ENCODE peak calls at places on chromosome 3, in six cellular contexts. A, M, W, U, K and Z are unnamed samples.

GRCh38 chr3:171001957-171002694 is 24.4 kb downstream of the SLC2A2 start:
- DNase-seq in A (peak; percentile 13), M (peak; percentile 100), W (no peak), U (no peak), K (no peak), Z (no peak)

GRCh38 chr3:126127452-126127851 is 43.5 kb upstream of the SLC41A3 start:
- DNase-seq in A (no peak), M (no peak), W (no peak), U (no peak), K (peak; percentile 29), Z (no peak)

GRCh38 chr3:196563721-196564225 is 4.6 kb downstream of the WDR53 start:
- DNase-seq in A (no peak), M (no peak), W (peak; percentile 57), U (peak; percentile 47), K (no peak), Z (no peak)

GRCh38 chr3:123096126-123096525 is 29.3 kb downstream of the PDIA5 start:
- DNase-seq in A (no peak), M (no peak), W (no peak), U (no peak), K (no peak), Z (no peak)

GRCh38 chr3:12780776-12781175 is 15.7 kb upstream of the CAND2 start:
- DNase-seq in A (no peak), M (no peak), W (no peak), U (no peak), K (no peak), Z (no peak)

GRCh38 chr3:49803464-49804140 is 541 bp downstream of the INKA1 start:
- DNase-seq in A (no peak), M (no peak), W (peak; percentile 80), U (no peak), K (no peak), Z (no peak)

GRCh38 chr3:7015683-7016440 is 154.9 kb downstream of the GRM7 start:
- DNase-seq in A (no peak), M (no peak), W (no peak), U (peak; percentile 6), K (no peak), Z (no peak)

GRCh38 chr3:157618075-157618760 is 115.0 kb upstream of the VEPH1 start:
- DNase-seq in A (peak; percentile 12), M (peak; percentile 41), W (peak; percentile 70), U (peak; percentile 61), K (no peak), Z (peak; percentile 42)

GRCh38 chr3:129567932-129568331 is 25.0 kb downstream of the H1-8 start:
- DNase-seq in A (no peak), M (no peak), W (no peak), U (no peak), K (no peak), Z (no peak)

GRCh38 chr3:110272525-110272924 is 799.1 kb upstream of the NECTIN3 start:
- DNase-seq in A (no peak), M (no peak), W (no peak), U (no peak), K (no peak), Z (peak; percentile 16)

GRCh38 chr3:159273608-159274007 is 471.8 kb downstream of the MFSD1 start:
- DNase-seq in A (no peak), M (peak; percentile 6), W (peak; percentile 12), U (no peak), K (peak; percentile 69), Z (peak; percentile 58)

GRCh38 chr3:156187146-156187769 is 66.9 kb downstream of the KCNAB1 start:
- DNase-seq in A (no peak), M (no peak), W (no peak), U (no peak), K (no peak), Z (no peak)

GRCh38 chr3:60189304-60189703 is 1061.9 kb downstream of the FHIT start:
- DNase-seq in A (no peak), M (no peak), W (peak; percentile 3), U (no peak), K (no peak), Z (no peak)

GRCh38 chr3:136078421-136079364 is 113.2 kb downstream of the PPP2R3A start:
- DNase-seq in A (no peak), M (peak; percentile 4), W (peak; percentile 24), U (no peak), K (no peak), Z (no peak)

GRCh38 chr3:20225769-20226168 is 39.8 kb upstream of the SGO1 start:
- DNase-seq in A (no peak), M (peak; percentile 56), W (peak; percentile 70), U (peak; percentile 40), K (no peak), Z (peak; percentile 51)

DNA sequence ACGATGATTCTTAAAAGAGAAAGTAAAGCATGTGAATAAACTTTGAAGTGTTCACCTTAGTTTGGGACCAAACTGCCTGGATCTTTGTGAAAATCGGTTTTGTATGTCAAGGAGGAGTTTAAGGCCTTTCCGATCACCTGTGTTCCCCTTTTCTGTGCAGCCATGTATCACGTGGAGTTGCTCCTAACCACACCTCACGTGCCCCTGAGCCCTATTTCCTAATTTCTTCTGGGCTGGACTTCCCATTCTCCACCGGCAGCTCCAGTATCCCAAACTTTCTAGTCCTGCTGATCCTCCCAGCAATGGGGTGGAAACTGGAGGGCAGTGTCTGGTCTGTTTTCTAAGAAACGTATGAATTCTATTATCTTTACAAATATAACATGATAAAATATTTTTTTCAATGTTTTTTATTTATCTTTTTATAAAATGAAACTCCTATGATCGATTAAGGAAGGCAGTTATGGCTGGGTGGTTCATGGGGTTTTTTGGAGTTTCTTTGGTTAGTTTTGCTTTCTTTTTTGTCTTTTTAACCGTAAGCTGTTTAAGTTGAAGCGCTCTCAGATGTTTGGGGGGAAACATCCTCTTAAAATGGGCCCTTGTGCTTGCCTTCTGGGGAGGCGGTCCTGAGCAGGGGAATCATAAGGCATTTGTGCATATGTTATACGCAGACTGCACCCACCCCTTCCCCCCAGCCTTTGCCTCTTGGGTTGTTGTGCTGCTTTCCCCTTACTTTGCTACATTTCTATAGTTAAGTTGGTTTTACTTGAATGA is 43.6 kb upstream of the WWTR1 start:
- DNase-seq in A (no peak), M (no peak), W (no peak), U (no peak), K (no peak), Z (no peak)
- TF ChIP-seq ZNF274 in A (no peak), M (no peak), W (no peak), U (no peak), K (no peak), Z (no peak)

GRCh38 chr3:134428396-134428795 is 54.1 kb upstream of the AMOTL2 start:
- DNase-seq in A (no peak), M (no peak), W (no peak), U (no peak), K (peak; percentile 31), Z (no peak)
- TF ChIP-seq YY1 in A (no peak), M (no peak), W (no peak), U (no peak), K (no peak), Z (no peak)

DNA sequence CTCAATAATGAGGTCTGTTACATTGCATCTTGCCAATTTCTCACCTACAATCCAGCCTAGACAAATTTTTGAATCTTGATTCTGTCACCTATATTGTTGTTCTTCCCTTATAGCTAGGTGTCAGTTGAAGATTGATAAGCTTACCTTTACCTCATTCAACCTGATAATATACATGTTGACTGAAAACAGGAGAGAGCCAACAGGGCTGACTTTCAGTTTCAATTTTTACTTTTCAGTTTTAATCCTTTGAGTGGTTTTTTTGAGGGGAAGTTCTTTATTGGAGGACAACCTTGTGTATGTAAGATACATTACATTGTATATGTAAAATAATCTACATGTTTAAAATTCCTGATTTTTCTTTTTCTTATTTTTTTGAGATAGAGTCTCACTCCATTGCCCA is 5.8 kb downstream of the ATP13A5 start:
- DNase-seq in A (no peak), M (no peak), W (no peak), U (no peak), K (no peak), Z (no peak)
- TF ChIP-seq ZNF274 in A (no peak), M (no peak), W (no peak), U (no peak), K (no peak), Z (no peak)

GRCh38 chr3:169347597-169347996 is 315.9 kb downstream of the MECOM start:
- DNase-seq in A (no peak), M (no peak), W (no peak), U (no peak), K (no peak), Z (no peak)
- TF ChIP-seq YY1 in A (no peak), M (no peak), W (no peak), U (no peak), K (no peak), Z (no peak)

GRCh38 chr3:57856675-57857074 is 100.6 kb downstream of the SLMAP start:
- DNase-seq in A (no peak), M (no peak), W (peak; percentile 4), U (no peak), K (no peak), Z (no peak)

GRCh38 chr3:57851304-57851703 is 95.2 kb downstream of the SLMAP start:
- DNase-seq in A (no peak), M (no peak), W (no peak), U (no peak), K (no peak), Z (no peak)

GRCh38 chr3:57852896-57853295 is 96.8 kb downstream of the SLMAP start:
- DNase-seq in A (no peak), M (peak; percentile 9), W (no peak), U (no peak), K (no peak), Z (no peak)

GRCh38 chr3:57855943-57856342 is 99.8 kb downstream of the SLMAP start:
- DNase-seq in A (no peak), M (no peak), W (no peak), U (no peak), K (no peak), Z (no peak)

GRCh38 chr3:57855281-57855680 is 99.2 kb downstream of the SLMAP start:
- DNase-seq in A (no peak), M (no peak), W (no peak), U (no peak), K (no peak), Z (no peak)
- TF ChIP-seq ZNF274 in A (no peak), M (no peak), W (no peak), U (no peak), K (no peak), Z (no peak)

DNA sequence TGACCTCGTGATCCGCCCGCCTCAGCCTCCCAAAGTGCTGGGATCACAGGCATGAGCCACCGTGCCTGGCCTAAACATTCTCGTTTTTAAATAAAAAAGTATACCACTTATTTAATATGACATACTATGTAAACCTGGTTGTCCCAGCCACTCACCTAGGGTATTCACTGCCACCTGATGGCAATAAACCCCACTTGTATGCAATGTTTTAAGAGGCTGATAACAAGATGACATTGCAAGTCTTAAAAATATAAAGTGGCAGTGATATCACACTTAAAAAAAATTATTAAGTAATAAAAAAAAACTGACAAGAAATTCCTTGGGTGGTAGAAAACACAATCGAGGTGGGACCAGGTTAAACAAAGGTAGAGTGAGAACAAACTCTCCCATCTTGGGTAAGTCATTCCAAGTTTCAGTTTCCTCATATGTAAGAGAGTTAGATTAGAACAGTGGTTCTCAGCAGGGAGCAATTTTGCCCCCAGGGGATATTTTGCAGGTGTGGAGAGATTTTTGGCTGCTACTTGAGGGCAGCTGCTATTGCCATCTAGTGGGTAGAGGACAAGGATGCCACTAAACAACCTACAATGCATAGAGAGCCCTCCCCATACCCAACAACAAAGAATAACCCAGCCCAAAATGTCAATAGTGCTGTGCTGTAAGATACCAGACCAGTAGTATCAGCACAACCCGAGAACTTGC is 14.5 kb downstream of the ARF4 start:
- DNase-seq in A (no peak), M (no peak), W (no peak), U (peak; percentile 24), K (no peak), Z (no peak)
- TF ChIP-seq YY1 in A (no peak), M (no peak), W (no peak), U (no peak), K (no peak), Z (no peak)

GRCh38 chr3:146469206-146470017 is at the start of gene PLSCR2:
- DNase-seq in A (peak; percentile 8), M (no peak), W (peak; percentile 88), U (no peak), K (peak; percentile 82), Z (peak; percentile 3)
- TF ChIP-seq ZNF274 in A (no peak), M (no peak), W (no peak), U (no peak), K (no peak), Z (no peak)